ENCODE peak calls at places on chromosomes 5 and 9, in four cellular contexts. P, M, B and F are unnamed samples.

GRCh38 chr9:73370053-73370452 is 218.4 kb downstream of the ANXA1 start:
- DNase-seq in P (no peak), M (no peak), B (no peak), F (peak; percentile 86)

GRCh38 chr5:132439521-132440206 is 50.9 kb downstream of the IRF1 start:
- DNase-seq in P (peak; percentile 82), M (no peak), B (no peak), F (no peak)

GRCh38 chr9:21695874-21696341 is 106.5 kb upstream of the MTAP start:
- DNase-seq in P (no peak), M (no peak), B (no peak), F (no peak)

GRCh38 chr9:99411068-99411467 is 189.0 kb downstream of the SEC61B start:
- DNase-seq in P (peak; percentile 46), M (no peak), B (no peak), F (no peak)

GRCh38 chr5:116396700-116397099 is 177.9 kb downstream of the SEMA6A start:
- DNase-seq in P (no peak), M (no peak), B (no peak), F (no peak)

GRCh38 chr9:112550531-112550930 is 63.9 kb downstream of the KIAA1958 start:
- DNase-seq in P (no peak), M (no peak), B (no peak), F (no peak)

GRCh38 chr9:71793386-71794105 is 25.2 kb upstream of the CEMIP2 start:
- DNase-seq in P (peak; percentile 25), M (no peak), B (no peak), F (no peak)

GRCh38 chr9:137221095-137221374 is 1.0 kb downstream of the RNF208 start:
- DNase-seq in P (no peak), M (no peak), B (no peak), F (no peak)

GRCh38 chr5:3181641-3182040 is 414.0 kb upstream of the IRX1 start:
- DNase-seq in P (no peak), M (no peak), B (no peak), F (no peak)

GRCh38 chr9:116693233-116693731 is 6.2 kb downstream of the TRIM32 start:
- DNase-seq in P (no peak), M (no peak), B (no peak), F (no peak)

GRCh38 chr5:143775258-143775657 is 36.7 kb upstream of the HMHB1 start:
- DNase-seq in P (peak; percentile 33), M (no peak), B (no peak), F (peak; percentile 86)

GRCh38 chr9:84271887-84272556 is 68.5 kb downstream of the SLC28A3 start:
- DNase-seq in P (no peak), M (no peak), B (no peak), F (no peak)

GRCh38 chr9:131299346-131299745 is 9.8 kb downstream of the PLPP7 start:
- DNase-seq in P (no peak), M (no peak), B (no peak), F (no peak)

GRCh38 chr5:82405618-82406199 is 127.6 kb upstream of the RPS23 start:
- DNase-seq in P (peak; percentile 74), M (no peak), B (no peak), F (no peak)

GRCh38 chr9:121622842-121623203 is 28.6 kb upstream of the DAB2IP start:
- DNase-seq in P (no peak), M (no peak), B (no peak), F (no peak)

GRCh38 chr9:121652037-121652837 is 803 bp downstream of the DAB2IP start:
- DNase-seq in P (no peak), M (no peak), B (no peak), F (no peak)

GRCh38 chr5:151038801-151039238 is 18.4 kb downstream of the GPX3 start:
- DNase-seq in P (no peak), M (no peak), B (no peak), F (no peak)

GRCh38 chr5:88746438-88746882 is 136.5 kb downstream of the MEF2C start:
- DNase-seq in P (no peak), M (no peak), B (peak; percentile 60), F (no peak)

GRCh38 chr5:88142801-88143692 is 125.6 kb downstream of the TMEM161B start:
- DNase-seq in P (no peak), M (no peak), B (no peak), F (peak; percentile 20)

GRCh38 chr5:126335871-126336270 is 87.3 kb upstream of the GRAMD2B start:
- DNase-seq in P (peak; percentile 17), M (no peak), B (no peak), F (no peak)

GRCh38 chr9:4857163-4857562 is 64.4 kb downstream of the RCL1 start:
- DNase-seq in P (no peak), M (no peak), B (no peak), F (peak; percentile 99)

GRCh38 chr9:17134396-17134842 is 421 bp upstream of the CNTLN start:
- DNase-seq in P (no peak), M (no peak), B (no peak), F (no peak)

GRCh38 chr9:137252555-137253506 is 1.7 kb downstream of the STPG3 start:
- DNase-seq in P (no peak), M (no peak), B (no peak), F (no peak)

GRCh38 chr9:20226345-20226744 is 396.0 kb downstream of the MLLT3 start:
- DNase-seq in P (no peak), M (no peak), B (no peak), F (no peak)

GRCh38 chr9:81141952-81142351 is 547.4 kb downstream of the TLE1 start:
- DNase-seq in P (no peak), M (no peak), B (no peak), F (no peak)

GRCh38 chr5:149517461-149518122 is 33.6 kb downstream of the CSNK1A1 start:
- DNase-seq in P (no peak), M (no peak), B (no peak), F (no peak)

GRCh38 chr5:142390303-142390840 is 65.6 kb upstream of the SPRY4 start:
- DNase-seq in P (no peak), M (no peak), B (no peak), F (no peak)

GRCh38 chr5:132785355-132785754 is 8.3 kb upstream of the SEPTIN8 start:
- DNase-seq in P (no peak), M (no peak), B (no peak), F (no peak)